ENCODE peak calls at places on chromosomes 12 and 14, in seven cellular contexts. One of them, this sample, is unnamed. For H3K9me2, the result is how much of the 10 kb centered on the place peaks cover.

GRCh38 chr12:94211011-94211410 is 62.6 kb downstream of the PLXNC1 start:
- DNase-seq in HCT116: no peak
- DNase-seq in GM23248: no peak
- DNase-seq in hepatocyte: no peak
- DNase-seq in MM.1S: no peak
- DNase-seq in PC-3: no peak
- DNase-seq in GM23338: no peak
- DNase-seq in this sample: no peak

GRCh38 chr12:101552277-101552676 is 42.5 kb upstream of the MYBPC1 start:
- DNase-seq in HCT116: no peak
- DNase-seq in GM23248: peak
- DNase-seq in hepatocyte: peak
- DNase-seq in MM.1S: no peak
- DNase-seq in PC-3: peak
- DNase-seq in GM23338: no peak
- DNase-seq in this sample: no peak

GRCh38 chr12:119940881-119941280 is 48.2 kb upstream of the BICDL1 start:
- DNase-seq in HCT116: peak
- DNase-seq in GM23248: peak
- DNase-seq in hepatocyte: peak
- DNase-seq in MM.1S: no peak
- DNase-seq in PC-3: peak
- DNase-seq in GM23338: peak
- DNase-seq in this sample: peak

GRCh38 chr12:50764861-50765324 is 992 bp downstream of the ATF1 start:
- DNase-seq in HCT116: no peak
- DNase-seq in GM23248: peak
- DNase-seq in hepatocyte: peak
- DNase-seq in MM.1S: peak
- DNase-seq in PC-3: peak
- DNase-seq in GM23338: no peak
- DNase-seq in this sample: no peak

GRCh38 chr14:20001863-20002262 is at the start of gene OR4Q2:
- DNase-seq in HCT116: no peak
- DNase-seq in GM23248: no peak
- DNase-seq in hepatocyte: no peak
- DNase-seq in MM.1S: no peak
- DNase-seq in PC-3: no peak
- DNase-seq in GM23338: no peak
- DNase-seq in this sample: no peak

GRCh38 chr12:113833422-113833821 is 132.7 kb downstream of the RBM19 start:
- DNase-seq in HCT116: no peak
- DNase-seq in GM23248: no peak
- DNase-seq in hepatocyte: no peak
- DNase-seq in MM.1S: no peak
- DNase-seq in PC-3: no peak
- DNase-seq in GM23338: no peak
- DNase-seq in this sample: no peak

GRCh38 chr12:27525373-27525772 is 1.4 kb downstream of the PPFIBP1 start:
- DNase-seq in HCT116: no peak
- DNase-seq in GM23248: peak
- DNase-seq in hepatocyte: peak
- DNase-seq in MM.1S: no peak
- DNase-seq in PC-3: peak
- DNase-seq in GM23338: peak
- DNase-seq in this sample: peak

GRCh38 chr14:90397401-90398314 is 829 bp downstream of the CALM1 start:
- DNase-seq in HCT116: no peak
- DNase-seq in GM23248: peak
- DNase-seq in hepatocyte: peak
- DNase-seq in MM.1S: peak
- DNase-seq in PC-3: peak
- DNase-seq in GM23338: peak
- DNase-seq in this sample: peak

GRCh38 chr14:32576088-32576795 is 247.1 kb downstream of the AKAP6 start:
- DNase-seq in HCT116: peak
- DNase-seq in GM23248: peak
- DNase-seq in hepatocyte: peak
- DNase-seq in MM.1S: peak
- DNase-seq in PC-3: peak
- DNase-seq in GM23338: peak
- DNase-seq in this sample: peak

GRCh38 chr14:35161231-35161630 is 38.9 kb downstream of the PRORP start:
- DNase-seq in HCT116: no peak
- DNase-seq in GM23248: no peak
- DNase-seq in hepatocyte: peak
- DNase-seq in MM.1S: peak
- DNase-seq in PC-3: no peak
- DNase-seq in GM23338: no peak
- DNase-seq in this sample: no peak

GRCh38 chr14:72625689-72626088 is 268.2 kb downstream of the DPF3 start:
- DNase-seq in HCT116: no peak
- DNase-seq in GM23248: no peak
- DNase-seq in hepatocyte: no peak
- DNase-seq in MM.1S: no peak
- DNase-seq in PC-3: no peak
- DNase-seq in GM23338: no peak
- DNase-seq in this sample: no peak

GRCh38 chr12:13727707-13728147 is 253.7 kb downstream of the GRIN2B start:
- DNase-seq in HCT116: no peak
- DNase-seq in GM23248: no peak
- DNase-seq in hepatocyte: no peak
- DNase-seq in MM.1S: no peak
- DNase-seq in PC-3: peak
- DNase-seq in GM23338: no peak
- DNase-seq in this sample: no peak

GRCh38 chr12:117047810-117048584 is 51.2 kb downstream of the TESC start:
- DNase-seq in HCT116: no peak
- DNase-seq in GM23248: no peak
- DNase-seq in hepatocyte: peak
- DNase-seq in MM.1S: no peak
- DNase-seq in PC-3: no peak
- DNase-seq in GM23338: no peak
- DNase-seq in this sample: no peak

GRCh38 chr12:94792690-94793089 is 142.3 kb upstream of the TMCC3 start:
- DNase-seq in HCT116: no peak
- DNase-seq in GM23248: no peak
- DNase-seq in hepatocyte: peak
- DNase-seq in MM.1S: no peak
- DNase-seq in PC-3: no peak
- DNase-seq in GM23338: no peak
- DNase-seq in this sample: no peak

GRCh38 chr12:49903700-49904423 is at the start of gene FAIM2:
- DNase-seq in HCT116: no peak
- DNase-seq in GM23248: peak
- DNase-seq in hepatocyte: peak
- DNase-seq in MM.1S: no peak
- DNase-seq in PC-3: no peak
- DNase-seq in GM23338: peak
- DNase-seq in this sample: no peak

GRCh38 chr12:115227137-115227615 is 543.2 kb upstream of the TBX3 start:
- DNase-seq in HCT116: peak
- DNase-seq in GM23248: peak
- DNase-seq in hepatocyte: peak
- DNase-seq in MM.1S: no peak
- DNase-seq in PC-3: peak
- DNase-seq in GM23338: no peak
- DNase-seq in this sample: peak

GRCh38 chr12:51281202-51281924 is 11.1 kb upstream of the SMAGP start:
- DNase-seq in HCT116: no peak
- DNase-seq in GM23248: peak
- DNase-seq in hepatocyte: no peak
- DNase-seq in MM.1S: no peak
- DNase-seq in PC-3: peak
- DNase-seq in GM23338: no peak
- DNase-seq in this sample: peak

GRCh38 chr12:20486233-20486632 is 117.9 kb downstream of the PDE3A start:
- DNase-seq in HCT116: peak
- DNase-seq in GM23248: peak
- DNase-seq in hepatocyte: no peak
- DNase-seq in MM.1S: no peak
- DNase-seq in PC-3: peak
- DNase-seq in GM23338: peak
- DNase-seq in this sample: no peak

GRCh38 chr14:93970589-93970966 is 5.8 kb downstream of the ASB2 start:
- DNase-seq in HCT116: peak
- DNase-seq in GM23248: peak
- DNase-seq in hepatocyte: no peak
- DNase-seq in MM.1S: peak
- DNase-seq in PC-3: peak
- DNase-seq in GM23338: peak
- DNase-seq in this sample: no peak

GRCh38 chr12:9640024-9640423 is 29.5 kb upstream of the CLEC2D start:
- DNase-seq in HCT116: no peak
- DNase-seq in GM23248: no peak
- DNase-seq in hepatocyte: no peak
- DNase-seq in MM.1S: no peak
- DNase-seq in PC-3: no peak
- DNase-seq in GM23338: no peak
- DNase-seq in this sample: no peak

GRCh38 chr12:110816248-110816647 is 30.5 kb upstream of the CCDC63 start:
- DNase-seq in HCT116: no peak
- DNase-seq in GM23248: no peak
- DNase-seq in hepatocyte: no peak
- DNase-seq in MM.1S: no peak
- DNase-seq in PC-3: no peak
- DNase-seq in GM23338: no peak
- DNase-seq in this sample: no peak

GRCh38 chr12:96398422-96399080 is 1.7 kb downstream of the CDK17 start:
- DNase-seq in HCT116: no peak
- DNase-seq in GM23248: peak
- DNase-seq in hepatocyte: no peak
- DNase-seq in MM.1S: peak
- DNase-seq in PC-3: peak
- DNase-seq in GM23338: no peak
- DNase-seq in this sample: no peak

GRCh38 chr14:84527706-84528105 is 1002.2 kb upstream of the FLRT2 start:
- DNase-seq in HCT116: no peak
- DNase-seq in GM23248: no peak
- DNase-seq in hepatocyte: no peak
- DNase-seq in MM.1S: no peak
- DNase-seq in PC-3: no peak
- DNase-seq in GM23338: no peak
- DNase-seq in this sample: no peak

GRCh38 chr12:778615-779014 is 26.2 kb downstream of the WNK1 start:
- DNase-seq in HCT116: no peak
- DNase-seq in GM23248: no peak
- DNase-seq in hepatocyte: no peak
- DNase-seq in MM.1S: no peak
- DNase-seq in PC-3: no peak
- DNase-seq in GM23338: no peak
- DNase-seq in this sample: no peak

GRCh38 chr12:7042847-7043246 is 17.7 kb upstream of the C1S start:
- DNase-seq in HCT116: peak
- DNase-seq in GM23248: peak
- DNase-seq in hepatocyte: peak
- DNase-seq in MM.1S: no peak
- DNase-seq in PC-3: peak
- DNase-seq in GM23338: peak
- DNase-seq in this sample: no peak

GRCh38 chr12:60172696-60173095 is 576.9 kb downstream of the SLC16A7 start:
- DNase-seq in HCT116: no peak
- DNase-seq in GM23248: no peak
- DNase-seq in hepatocyte: no peak
- DNase-seq in MM.1S: no peak
- DNase-seq in PC-3: peak
- DNase-seq in GM23338: no peak
- DNase-seq in this sample: no peak

GRCh38 chr14:70641548-70642312 is at the start of gene TTC9:
- DNase-seq in HCT116: no peak
- DNase-seq in GM23248: peak
- DNase-seq in hepatocyte: peak
- DNase-seq in MM.1S: no peak
- DNase-seq in PC-3: peak
- DNase-seq in GM23338: peak
- DNase-seq in this sample: peak

GRCh38 chr12:2540535-2540941 is 254.2 kb upstream of the FKBP4 start:
- DNase-seq in HCT116: no peak
- DNase-seq in GM23248: no peak
- DNase-seq in hepatocyte: peak
- DNase-seq in MM.1S: no peak
- DNase-seq in PC-3: no peak
- DNase-seq in GM23338: no peak
- DNase-seq in this sample: no peak
- H3K9me2 ChIP-seq in HCT116: under half
- H3K9me2 ChIP-seq in GM23248: under half
- H3K9me2 ChIP-seq in hepatocyte: under half
- H3K9me2 ChIP-seq in MM.1S: under half
- H3K9me2 ChIP-seq in PC-3: under half
- H3K9me2 ChIP-seq in GM23338: under half
- H3K9me2 ChIP-seq in this sample: under half

DNA sequence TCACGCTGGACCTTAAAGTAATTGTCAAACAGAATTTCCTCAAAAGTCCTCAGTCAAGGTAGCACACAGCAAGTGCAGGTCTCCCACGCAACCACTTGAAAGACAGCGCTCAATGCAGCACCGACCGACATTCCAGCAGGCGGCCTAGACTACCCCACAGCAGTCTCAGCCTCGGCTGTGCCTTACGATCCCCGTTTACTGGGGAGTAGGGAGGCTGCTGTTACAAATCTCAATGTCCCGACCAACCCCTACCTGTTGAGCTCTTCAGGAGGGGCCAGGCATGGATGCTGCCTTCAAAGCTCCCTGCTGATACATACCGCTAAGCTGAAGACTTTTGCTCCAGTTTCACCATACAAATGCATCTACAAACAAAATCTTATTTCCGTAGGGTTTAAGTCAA is 21.8 kb downstream of the VPS37B start:
- DNase-seq in HCT116: no peak
- DNase-seq in GM23248: no peak
- DNase-seq in hepatocyte: no peak
- DNase-seq in MM.1S: no peak
- DNase-seq in PC-3: no peak
- DNase-seq in GM23338: peak
- DNase-seq in this sample: no peak
- TF ChIP-seq EZH2 in HCT116: no peak
- TF ChIP-seq EZH2 in GM23248: no peak
- TF ChIP-seq EZH2 in hepatocyte: no peak
- TF ChIP-seq EZH2 in MM.1S: no peak
- TF ChIP-seq EZH2 in PC-3: no peak
- TF ChIP-seq EZH2 in GM23338: no peak
- TF ChIP-seq EZH2 in this sample: no peak

DNA sequence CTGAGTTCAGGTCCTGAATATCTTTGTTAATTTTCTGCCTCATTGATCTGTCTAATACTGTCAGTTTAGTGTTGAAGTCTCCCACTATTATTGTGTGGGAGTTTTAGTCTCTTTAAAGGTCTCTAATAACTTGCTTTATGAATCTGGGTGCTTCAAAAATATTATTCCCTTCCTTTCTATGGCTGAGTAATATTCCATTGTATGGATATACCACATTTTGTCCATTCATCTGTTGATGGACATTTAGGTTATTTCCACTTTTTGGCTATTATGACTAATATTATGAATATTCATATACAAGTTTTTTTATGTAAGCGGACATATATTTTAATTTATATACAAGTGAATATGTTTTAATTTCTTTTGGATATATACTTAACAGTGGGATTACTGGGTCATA is 82.7 kb downstream of the SDR9C7 start:
- DNase-seq in HCT116: no peak
- DNase-seq in GM23248: no peak
- DNase-seq in hepatocyte: no peak
- DNase-seq in MM.1S: no peak
- DNase-seq in PC-3: no peak
- DNase-seq in GM23338: no peak
- DNase-seq in this sample: no peak
- H3K9me2 ChIP-seq in HCT116: under half
- H3K9me2 ChIP-seq in GM23248: under half
- H3K9me2 ChIP-seq in hepatocyte: under half
- H3K9me2 ChIP-seq in MM.1S: under half
- H3K9me2 ChIP-seq in PC-3: under half
- H3K9me2 ChIP-seq in GM23338: under half
- H3K9me2 ChIP-seq in this sample: under half

GRCh38 chr14:102139248-102140026 is at the start of gene WDR20:
- DNase-seq in HCT116: peak
- DNase-seq in GM23248: peak
- DNase-seq in hepatocyte: peak
- DNase-seq in MM.1S: peak
- DNase-seq in PC-3: peak
- DNase-seq in GM23338: peak
- DNase-seq in this sample: peak
- TF ChIP-seq EZH2 in HCT116: no peak
- TF ChIP-seq EZH2 in GM23248: no peak
- TF ChIP-seq EZH2 in hepatocyte: no peak
- TF ChIP-seq EZH2 in MM.1S: no peak
- TF ChIP-seq EZH2 in PC-3: no peak
- TF ChIP-seq EZH2 in GM23338: no peak
- TF ChIP-seq EZH2 in this sample: no peak